ENCODE peak calls at places on chromosome 5, in four cellular contexts. M is A549, H is HepG2, P is K562. S is an unnamed sample.

GRCh38 chr5:143341807-143342570 is 61.5 kb downstream of the NR3C1 start:
- DNase-seq in M (peak), H (no peak), P (no peak), S (no peak)

GRCh38 chr5:132013711-132014110 is 2.3 kb upstream of the ACSL6 start:
- DNase-seq in M (no peak), H (no peak), P (no peak), S (no peak)

GRCh38 chr5:143148461-143149170 is 254.9 kb downstream of the NR3C1 start:
- DNase-seq in M (no peak), H (no peak), P (no peak), S (no peak)

GRCh38 chr5:175654346-175654745 is 3.5 kb upstream of the HRH2 start:
- DNase-seq in M (no peak), H (no peak), P (no peak), S (no peak)

GRCh38 chr5:72470817-72471216 is 36.4 kb downstream of the ZNF366 start:
- DNase-seq in M (no peak), H (no peak), P (no peak), S (no peak)

GRCh38 chr5:179146277-179146676 is 86.1 kb downstream of the ZNF354C start:
- DNase-seq in M (no peak), H (no peak), P (no peak), S (no peak)

GRCh38 chr5:18299166-18299565 is 664.9 kb downstream of the TAF11L14 start:
- DNase-seq in M (no peak), H (no peak), P (no peak), S (no peak)

GRCh38 chr5:62017092-62017491 is 288.9 kb upstream of the KIF2A start:
- DNase-seq in M (no peak), H (no peak), P (no peak), S (no peak)

GRCh38 chr5:60586307-60586901 is 113.6 kb downstream of the DEPDC1B start:
- DNase-seq in M (no peak), H (peak), P (no peak), S (no peak)

GRCh38 chr5:158976035-158976434 is 123.7 kb downstream of the EBF1 start:
- DNase-seq in M (no peak), H (no peak), P (no peak), S (no peak)

GRCh38 chr5:65100846-65101678 is 332.3 kb downstream of the CWC27 start:
- DNase-seq in M (peak), H (peak), P (peak), S (no peak)

GRCh38 chr5:141935538-141935937 is 11.9 kb downstream of the DELE1 start:
- DNase-seq in M (no peak), H (no peak), P (no peak), S (no peak)

GRCh38 chr5:53882637-53883036 is 322.2 kb downstream of the NDUFS4 start:
- DNase-seq in M (no peak), H (no peak), P (no peak), S (no peak)

GRCh38 chr5:81633471-81633870 is 117.4 kb downstream of the SSBP2 start:
- DNase-seq in M (no peak), H (no peak), P (no peak), S (no peak)

GRCh38 chr5:148012806-148013205 is 51.0 kb upstream of the SPINK5 start:
- DNase-seq in M (no peak), H (no peak), P (no peak), S (no peak)

GRCh38 chr5:76692651-76693050 is 23.3 kb upstream of the F2R start:
- DNase-seq in M (no peak), H (no peak), P (no peak), S (no peak)

GRCh38 chr5:158755971-158756370 is 343.7 kb downstream of the EBF1 start:
- DNase-seq in M (no peak), H (no peak), P (no peak), S (no peak)

GRCh38 chr5:59571077-59571476 is 322.4 kb downstream of the PDE4D start:
- DNase-seq in M (no peak), H (no peak), P (no peak), S (no peak)

GRCh38 chr5:59959330-59959729 is 65.8 kb upstream of the PDE4D start:
- DNase-seq in M (no peak), H (no peak), P (no peak), S (no peak)

GRCh38 chr5:179435181-179435580 is 89.9 kb upstream of the ADAMTS2 start:
- DNase-seq in M (no peak), H (no peak), P (no peak), S (no peak)

GRCh38 chr5:147407094-147407681 is 102.7 kb downstream of the DPYSL3 start:
- DNase-seq in M (no peak), H (no peak), P (no peak), S (no peak)

GRCh38 chr5:10533218-10533617 is 30.7 kb upstream of the ANKRD33B start:
- DNase-seq in M (no peak), H (no peak), P (peak), S (no peak)

GRCh38 chr5:120155873-120156272 is 308.2 kb upstream of the PRR16 start:
- DNase-seq in M (no peak), H (peak), P (no peak), S (no peak)

GRCh38 chr5:179731791-179732411 is 721 bp upstream of the MAML1 start:
- DNase-seq in M (no peak), H (peak), P (no peak), S (peak)

GRCh38 chr5:67677422-67677970 is 480.9 kb upstream of the CD180 start:
- DNase-seq in M (no peak), H (no peak), P (no peak), S (no peak)

GRCh38 chr5:67493676-67494075 is 297.1 kb upstream of the CD180 start:
- DNase-seq in M (no peak), H (peak), P (no peak), S (no peak)

GRCh38 chr5:90338712-90339372 is 70.7 kb downstream of the CETN3 start:
- DNase-seq in M (no peak), H (no peak), P (no peak), S (peak)

GRCh38 chr5:90347462-90347861 is 62.1 kb downstream of the CETN3 start:
- DNase-seq in M (no peak), H (no peak), P (no peak), S (peak)

GRCh38 chr5:90345684-90346083 is 63.9 kb downstream of the CETN3 start:
- DNase-seq in M (no peak), H (no peak), P (no peak), S (no peak)

GRCh38 chr5:90342576-90342975 is 67.0 kb downstream of the CETN3 start:
- DNase-seq in M (no peak), H (no peak), P (no peak), S (no peak)

DNA sequence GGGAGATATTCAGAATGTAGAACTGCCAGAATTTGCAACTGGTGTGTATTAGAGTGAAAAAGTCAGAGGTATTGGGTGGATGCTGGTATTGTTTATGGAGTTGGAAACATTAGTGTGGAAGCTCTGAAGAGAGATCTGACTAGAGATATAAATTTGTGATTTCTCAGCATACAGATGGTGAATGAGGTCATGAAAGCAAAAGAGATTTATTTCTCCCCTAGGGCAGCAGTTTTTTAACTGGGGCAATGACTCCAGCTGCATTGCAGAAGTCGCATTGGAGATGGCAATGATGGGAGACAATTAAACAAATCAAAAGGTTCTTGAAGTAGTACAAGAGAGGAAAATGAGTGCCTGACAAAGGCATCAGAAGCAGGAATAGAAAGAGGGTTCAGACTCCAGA is 64.9 kb downstream of the CETN3 start:
- DNase-seq in M (no peak), H (no peak), P (no peak), S (no peak)
- TF ChIP-seq POLR2AphosphoS2 in M (no peak), H (no peak), P (no peak), S (no peak)

GRCh38 chr5:176664479-176664878 is 17.2 kb downstream of the TSPAN17 start:
- DNase-seq in M (no peak), H (no peak), P (no peak), S (no peak)

GRCh38 chr5:176670449-176670848 is 23.2 kb downstream of the TSPAN17 start:
- DNase-seq in M (no peak), H (no peak), P (no peak), S (no peak)

GRCh38 chr5:176664886-176665285 is 17.6 kb downstream of the TSPAN17 start:
- DNase-seq in M (no peak), H (no peak), P (no peak), S (no peak)

GRCh38 chr5:176665517-176665916 is 18.2 kb downstream of the TSPAN17 start:
- DNase-seq in M (no peak), H (no peak), P (no peak), S (no peak)

DNA sequence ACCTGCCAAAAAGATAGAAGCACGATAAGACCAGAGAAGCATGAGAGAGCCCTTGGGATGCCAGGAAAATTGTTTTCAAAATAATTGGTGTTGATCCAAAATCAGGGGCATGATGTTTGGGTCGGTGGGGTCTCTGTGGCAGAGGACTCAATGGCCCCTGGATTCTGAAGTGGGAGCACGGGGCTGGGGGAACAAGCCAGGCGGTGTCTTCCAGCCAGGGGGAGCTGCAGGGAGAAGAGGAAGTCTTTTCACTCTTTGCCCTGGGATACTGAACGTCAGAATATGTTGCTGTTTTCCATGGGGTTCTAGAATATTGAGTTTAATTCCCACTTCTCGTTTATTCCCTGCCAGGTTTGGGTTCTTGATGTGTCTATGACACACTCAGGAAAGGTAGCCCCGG is 20.4 kb downstream of the TSPAN17 start:
- DNase-seq in M (no peak), H (no peak), P (no peak), S (no peak)
- H3K27ac ChIP-seq in M (no peak), H (no peak), P (no peak), S (no peak)

GRCh38 chr5:172104801-172105701 is 83.0 kb downstream of the STK10 start:
- DNase-seq in M (no peak), H (no peak), P (no peak), S (no peak)

GRCh38 chr5:172104021-172104420 is 84.0 kb downstream of the STK10 start:
- DNase-seq in M (no peak), H (peak), P (no peak), S (no peak)

GRCh38 chr5:172102251-172102870 is 85.7 kb downstream of the STK10 start:
- DNase-seq in M (no peak), H (no peak), P (no peak), S (no peak)

GRCh38 chr5:172101547-172102225 is 86.3 kb downstream of the STK10 start:
- DNase-seq in M (no peak), H (no peak), P (no peak), S (no peak)

DNA sequence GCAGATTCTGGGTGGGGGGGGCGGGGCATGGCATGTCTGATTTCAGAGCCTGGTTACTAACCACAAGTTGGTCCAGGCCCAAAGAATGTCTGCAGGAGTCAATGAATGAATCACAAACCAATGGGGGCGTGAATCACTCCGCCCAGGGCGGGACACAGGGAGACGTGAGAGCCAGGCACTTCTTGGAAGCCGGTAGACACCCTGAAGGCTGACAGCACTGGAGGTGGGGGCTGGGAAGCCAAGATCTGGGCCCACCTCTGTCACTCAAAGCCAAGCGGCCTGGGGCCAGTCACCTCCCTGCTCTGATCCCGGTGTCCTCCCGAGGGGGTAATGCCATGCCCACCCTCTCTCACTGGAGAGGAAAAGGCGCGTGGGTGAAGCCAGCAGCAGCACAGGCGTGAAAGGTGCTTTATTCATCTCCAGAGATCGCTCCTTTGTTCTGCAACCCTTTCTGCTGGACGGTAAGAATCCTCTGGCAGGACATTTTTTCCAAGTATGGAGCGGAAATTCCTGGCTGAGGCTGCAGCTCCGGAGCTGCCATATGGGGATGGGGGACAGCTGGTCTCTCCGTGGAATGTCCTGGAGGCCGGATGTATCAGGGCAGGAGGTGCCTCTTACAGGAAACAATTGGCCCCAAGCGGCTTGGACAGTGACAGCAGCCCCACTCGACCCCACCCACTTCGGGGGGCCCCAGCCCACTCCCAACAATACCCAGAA is 85.0 kb downstream of the STK10 start:
- DNase-seq in M (peak), H (no peak), P (peak), S (no peak)
- TF ChIP-seq POLR2AphosphoS2 in M (no peak), H (no peak), P (no peak), S (no peak)

DNA sequence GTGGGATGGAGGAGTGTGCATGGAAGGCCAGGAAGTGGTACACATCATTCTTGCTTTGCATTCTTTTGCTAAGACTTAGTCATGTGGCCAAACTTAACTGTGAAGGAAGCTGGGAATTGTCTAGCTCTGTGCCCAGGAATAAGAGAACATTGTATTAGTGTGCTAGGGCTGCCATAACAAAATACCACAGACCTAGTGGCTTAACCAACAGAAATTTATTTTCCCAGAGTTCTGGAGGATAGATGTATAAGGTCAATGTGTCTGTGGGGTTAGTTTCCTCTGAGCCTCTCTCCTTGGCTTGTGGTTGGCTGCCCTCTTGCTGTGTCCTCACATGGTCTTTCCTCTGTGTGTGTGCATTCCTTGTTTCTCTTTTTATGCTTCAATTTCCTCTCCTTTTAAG is 32.4 kb downstream of the NNT start:
- DNase-seq in M (no peak), H (no peak), P (no peak), S (no peak)
- H3K27ac ChIP-seq in M (no peak), H (no peak), P (no peak), S (no peak)

GRCh38 chr5:150249744-150250143 is 39.8 kb downstream of the CAMK2A start:
- DNase-seq in M (no peak), H (no peak), P (no peak), S (no peak)
- TF ChIP-seq POLR2AphosphoS2 in M (no peak), H (no peak), P (no peak), S (no peak)

DNA sequence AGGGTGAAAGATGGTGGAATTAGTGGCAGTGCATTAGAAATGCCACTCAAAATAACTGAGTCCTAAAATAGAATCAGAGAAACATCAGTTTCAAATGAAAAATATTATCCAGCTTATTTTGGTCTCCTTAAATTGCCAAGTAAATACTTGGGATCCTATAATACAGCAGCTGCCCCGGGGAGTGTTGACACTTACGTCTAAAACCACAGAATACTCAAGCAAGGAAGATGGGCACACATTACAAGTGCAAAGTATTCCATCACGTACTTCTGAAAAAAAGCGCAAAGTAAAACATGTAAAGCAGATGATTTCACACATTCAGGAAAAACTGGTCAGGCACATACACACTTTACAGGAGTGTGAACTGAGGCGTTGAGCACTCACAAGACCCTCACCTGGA is 2.4 kb upstream of the ARHGEF37 start:
- DNase-seq in M (no peak), H (no peak), P (no peak), S (no peak)
- H3K27ac ChIP-seq in M (no peak), H (no peak), P (no peak), S (no peak)

DNA sequence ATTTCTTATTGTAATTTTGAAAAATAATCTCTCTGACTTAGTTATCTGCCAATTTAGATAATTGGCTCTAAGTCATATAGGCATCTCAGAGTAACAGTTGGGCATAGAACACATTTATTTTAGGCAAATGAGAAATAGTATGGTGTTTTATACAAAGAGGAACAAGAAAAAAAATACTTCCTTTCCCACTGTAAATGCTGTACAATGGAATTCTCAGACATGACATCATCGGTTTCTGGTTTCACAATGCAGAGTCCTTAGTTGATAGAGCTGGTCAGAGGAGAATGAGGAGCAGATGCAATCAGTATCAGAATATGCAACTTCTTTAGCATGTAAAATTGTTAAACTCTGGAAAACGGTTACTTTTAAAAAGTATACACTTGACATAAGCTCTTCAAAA is 49.4 kb downstream of the PLK2 start:
- DNase-seq in M (peak), H (no peak), P (no peak), S (no peak)
- TF ChIP-seq POLR2AphosphoS2 in M (no peak), H (no peak), P (no peak), S (no peak)

GRCh38 chr5:88813244-88813643 is 69.7 kb downstream of the MEF2C start:
- DNase-seq in M (no peak), H (no peak), P (no peak), S (no peak)

GRCh38 chr5:88819332-88819999 is 63.5 kb downstream of the MEF2C start:
- DNase-seq in M (no peak), H (no peak), P (no peak), S (no peak)

GRCh38 chr5:88813805-88814584 is 69.0 kb downstream of the MEF2C start:
- DNase-seq in M (no peak), H (no peak), P (no peak), S (no peak)

GRCh38 chr5:88818296-88818695 is 64.7 kb downstream of the MEF2C start:
- DNase-seq in M (no peak), H (no peak), P (no peak), S (no peak)

GRCh38 chr5:88815048-88815789 is 67.8 kb downstream of the MEF2C start:
- DNase-seq in M (no peak), H (no peak), P (no peak), S (no peak)
- H3K27ac ChIP-seq in M (no peak), H (no peak), P (peak), S (peak)

DNA sequence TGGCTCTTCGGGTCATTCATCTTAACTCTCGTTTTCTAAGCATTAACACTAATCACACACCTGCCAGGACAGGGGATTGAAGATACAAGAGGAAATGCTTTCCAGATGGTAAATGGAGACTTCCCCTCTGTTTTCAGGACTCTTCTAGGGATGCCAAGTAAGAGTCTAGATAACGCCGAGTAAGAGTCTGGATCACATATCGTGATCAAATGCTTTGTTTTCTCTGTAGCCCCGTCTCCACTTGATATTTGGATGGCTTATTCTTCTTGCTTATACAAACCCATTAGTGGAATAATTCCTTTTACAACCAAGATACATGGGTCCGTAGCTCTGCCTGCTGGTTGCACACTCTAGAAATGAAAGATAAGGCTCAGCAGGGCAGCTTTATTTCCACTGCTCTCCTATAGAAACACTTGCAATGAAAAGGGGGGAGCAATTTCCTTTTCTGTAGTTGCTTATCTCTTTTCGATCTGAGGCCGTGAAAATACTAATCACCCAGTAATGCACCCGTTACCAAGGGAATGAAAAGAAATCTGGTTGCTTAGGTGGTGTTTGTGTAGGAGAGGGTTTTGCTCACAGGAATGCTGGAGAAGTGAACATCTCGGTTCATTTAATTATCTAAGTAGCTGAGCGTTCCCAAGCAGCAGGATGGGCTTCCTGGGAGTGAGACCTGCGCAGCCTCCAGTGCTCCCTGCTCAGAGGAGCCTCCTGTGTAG is 131.6 kb downstream of the ADAMTS16 start:
- DNase-seq in M (no peak), H (no peak), P (no peak), S (no peak)
- TF ChIP-seq POLR2AphosphoS2 in M (no peak), H (no peak), P (no peak), S (no peak)

S was measured in GM12878.